ENCODE peak calls at places on chromosome 15, in eight cellular contexts. One of them, this sample, is unnamed.

GRCh38 chr15:63440265-63440648 is 58.6 kb upstream of the CA12 start:
- DNase-seq in AG04450: no peak
- DNase-seq in B cell: no peak
- DNase-seq in cardiac fibroblast: no peak
- DNase-seq in GM12864: no peak
- DNase-seq in WTC11: no peak
- DNase-seq in brain microvascular endothelial cell: no peak
- DNase-seq in fibroblast of mammary gland: no peak
- DNase-seq in this sample: no peak

GRCh38 chr15:85865070-85865684 is 70.5 kb upstream of the KLHL25 start:
- DNase-seq in AG04450: no peak
- DNase-seq in B cell: no peak
- DNase-seq in cardiac fibroblast: peak
- DNase-seq in GM12864: no peak
- DNase-seq in WTC11: peak
- DNase-seq in brain microvascular endothelial cell: peak
- DNase-seq in fibroblast of mammary gland: peak
- DNase-seq in this sample: no peak

GRCh38 chr15:23686466-23687142 is 501 bp downstream of the NDN start:
- DNase-seq in AG04450: no peak
- DNase-seq in B cell: no peak
- DNase-seq in cardiac fibroblast: peak
- DNase-seq in GM12864: no peak
- DNase-seq in WTC11: peak
- DNase-seq in brain microvascular endothelial cell: no peak
- DNase-seq in fibroblast of mammary gland: peak
- DNase-seq in this sample: no peak

GRCh38 chr15:85972805-85973540 is 106.7 kb upstream of the AGBL1 start:
- DNase-seq in AG04450: no peak
- DNase-seq in B cell: no peak
- DNase-seq in cardiac fibroblast: no peak
- DNase-seq in GM12864: no peak
- DNase-seq in WTC11: no peak
- DNase-seq in brain microvascular endothelial cell: no peak
- DNase-seq in fibroblast of mammary gland: no peak
- DNase-seq in this sample: no peak

GRCh38 chr15:60390931-60391501 is 6.8 kb downstream of the ANXA2 start:
- DNase-seq in AG04450: no peak
- DNase-seq in B cell: no peak
- DNase-seq in cardiac fibroblast: peak
- DNase-seq in GM12864: no peak
- DNase-seq in WTC11: no peak
- DNase-seq in brain microvascular endothelial cell: peak
- DNase-seq in fibroblast of mammary gland: peak
- DNase-seq in this sample: peak

GRCh38 chr15:41513282-41514227 is at the start of gene LTK:
- DNase-seq in AG04450: no peak
- DNase-seq in B cell: no peak
- DNase-seq in cardiac fibroblast: no peak
- DNase-seq in GM12864: no peak
- DNase-seq in WTC11: peak
- DNase-seq in brain microvascular endothelial cell: no peak
- DNase-seq in fibroblast of mammary gland: no peak
- DNase-seq in this sample: no peak

GRCh38 chr15:63942486-63943365 is 103.6 kb downstream of the DAPK2 start:
- DNase-seq in AG04450: no peak
- DNase-seq in B cell: no peak
- DNase-seq in cardiac fibroblast: no peak
- DNase-seq in GM12864: no peak
- DNase-seq in WTC11: peak
- DNase-seq in brain microvascular endothelial cell: no peak
- DNase-seq in fibroblast of mammary gland: no peak
- DNase-seq in this sample: no peak

GRCh38 chr15:62343397-62343796 is 178.3 kb upstream of the C2CD4B start:
- DNase-seq in AG04450: no peak
- DNase-seq in B cell: no peak
- DNase-seq in cardiac fibroblast: no peak
- DNase-seq in GM12864: no peak
- DNase-seq in WTC11: no peak
- DNase-seq in brain microvascular endothelial cell: no peak
- DNase-seq in fibroblast of mammary gland: no peak
- DNase-seq in this sample: no peak

GRCh38 chr15:92178908-92179307 is 214.8 kb upstream of the ST8SIA2 start:
- DNase-seq in AG04450: no peak
- DNase-seq in B cell: no peak
- DNase-seq in cardiac fibroblast: no peak
- DNase-seq in GM12864: no peak
- DNase-seq in WTC11: no peak
- DNase-seq in brain microvascular endothelial cell: no peak
- DNase-seq in fibroblast of mammary gland: no peak
- DNase-seq in this sample: no peak

GRCh38 chr15:40048155-40048792 is 9.3 kb upstream of the SRP14 start:
- DNase-seq in AG04450: no peak
- DNase-seq in B cell: no peak
- DNase-seq in cardiac fibroblast: no peak
- DNase-seq in GM12864: no peak
- DNase-seq in WTC11: no peak
- DNase-seq in brain microvascular endothelial cell: no peak
- DNase-seq in fibroblast of mammary gland: no peak
- DNase-seq in this sample: no peak

GRCh38 chr15:24761704-24762302 is 86.2 kb downstream of the NPAP1 start:
- DNase-seq in AG04450: no peak
- DNase-seq in B cell: no peak
- DNase-seq in cardiac fibroblast: peak
- DNase-seq in GM12864: no peak
- DNase-seq in WTC11: no peak
- DNase-seq in brain microvascular endothelial cell: no peak
- DNase-seq in fibroblast of mammary gland: peak
- DNase-seq in this sample: no peak
- TF ChIP-seq CTCF in AG04450: peak
- TF ChIP-seq CTCF in B cell: no peak
- TF ChIP-seq CTCF in cardiac fibroblast: peak
- TF ChIP-seq CTCF in GM12864: no peak
- TF ChIP-seq CTCF in WTC11: no peak
- TF ChIP-seq CTCF in brain microvascular endothelial cell: peak
- TF ChIP-seq CTCF in fibroblast of mammary gland: peak
- TF ChIP-seq CTCF in this sample: peak

GRCh38 chr15:72935521-72935920 is 116.7 kb upstream of the NEO1 start:
- DNase-seq in AG04450: no peak
- DNase-seq in B cell: no peak
- DNase-seq in cardiac fibroblast: no peak
- DNase-seq in GM12864: no peak
- DNase-seq in WTC11: no peak
- DNase-seq in brain microvascular endothelial cell: no peak
- DNase-seq in fibroblast of mammary gland: no peak
- DNase-seq in this sample: no peak
- TF ChIP-seq CTCF in AG04450: no peak
- TF ChIP-seq CTCF in B cell: no peak
- TF ChIP-seq CTCF in cardiac fibroblast: no peak
- TF ChIP-seq CTCF in GM12864: no peak
- TF ChIP-seq CTCF in WTC11: no peak
- TF ChIP-seq CTCF in brain microvascular endothelial cell: no peak
- TF ChIP-seq CTCF in fibroblast of mammary gland: no peak
- TF ChIP-seq CTCF in this sample: no peak

DNA sequence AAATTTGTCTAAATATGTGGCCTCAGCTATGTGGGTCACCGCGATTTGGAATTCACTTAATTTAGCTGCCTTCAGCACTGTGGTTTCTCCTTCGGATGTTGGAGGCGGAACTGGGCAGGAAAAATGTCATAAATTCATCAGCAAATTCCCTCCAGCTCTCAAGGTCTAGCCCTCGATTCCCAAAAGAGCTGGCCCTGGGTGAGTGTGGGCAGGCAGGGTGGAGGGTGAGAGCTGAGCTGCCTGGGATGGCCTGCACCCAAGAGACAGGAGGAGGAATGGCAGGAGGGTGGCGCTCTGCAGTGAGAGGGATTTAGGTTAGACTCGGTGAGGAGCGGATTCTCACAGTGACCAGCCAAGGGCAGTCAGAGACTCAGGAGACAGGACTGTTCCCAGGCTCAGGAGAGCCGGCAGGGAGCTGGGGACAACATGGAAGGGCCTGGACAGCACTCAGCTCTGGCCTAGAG is 57.1 kb downstream of the FEM1B start:
- DNase-seq in AG04450: no peak
- DNase-seq in B cell: no peak
- DNase-seq in cardiac fibroblast: peak
- DNase-seq in GM12864: no peak
- DNase-seq in WTC11: no peak
- DNase-seq in brain microvascular endothelial cell: peak
- DNase-seq in fibroblast of mammary gland: peak
- DNase-seq in this sample: no peak
- TF ChIP-seq CTCF in AG04450: no peak
- TF ChIP-seq CTCF in B cell: no peak
- TF ChIP-seq CTCF in cardiac fibroblast: no peak
- TF ChIP-seq CTCF in GM12864: no peak
- TF ChIP-seq CTCF in WTC11: no peak
- TF ChIP-seq CTCF in brain microvascular endothelial cell: peak
- TF ChIP-seq CTCF in fibroblast of mammary gland: no peak
- TF ChIP-seq CTCF in this sample: no peak

DNA sequence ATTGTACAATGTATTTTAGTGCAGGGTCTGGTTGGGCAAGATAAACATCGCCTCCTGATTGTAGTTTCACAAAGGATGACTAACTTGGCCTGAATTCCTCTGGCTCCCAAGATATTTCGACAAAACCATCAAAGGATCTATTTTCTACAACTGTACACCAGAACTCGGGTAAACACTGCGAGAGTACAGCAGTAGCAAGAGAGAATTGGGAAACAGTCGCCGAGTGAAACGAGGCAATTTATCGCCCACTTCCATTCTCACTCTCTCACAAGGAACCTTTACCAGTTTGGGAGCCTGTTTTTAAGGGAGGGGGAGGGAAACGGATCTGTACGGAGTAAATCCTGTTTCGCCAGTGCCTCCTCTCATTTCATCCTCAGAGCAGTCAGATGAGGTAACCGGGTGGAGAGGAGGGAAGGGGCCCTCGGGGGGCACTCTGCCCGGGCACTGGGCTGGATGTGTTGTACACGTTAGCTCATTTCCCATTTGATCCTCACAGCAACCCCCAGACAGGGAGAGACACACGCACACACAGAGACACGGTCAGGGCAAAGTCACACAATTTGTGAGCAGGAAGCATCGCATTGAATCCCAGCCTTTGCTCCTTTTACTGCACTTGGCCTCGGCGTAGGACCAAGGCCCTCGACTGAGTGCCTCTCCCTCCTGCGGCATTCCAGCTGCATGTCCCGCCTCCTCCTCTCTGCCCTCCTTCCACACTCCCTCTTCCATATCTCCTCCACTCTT is 120.1 kb downstream of the LIPC start:
- DNase-seq in AG04450: peak
- DNase-seq in B cell: no peak
- DNase-seq in cardiac fibroblast: peak
- DNase-seq in GM12864: no peak
- DNase-seq in WTC11: no peak
- DNase-seq in brain microvascular endothelial cell: peak
- DNase-seq in fibroblast of mammary gland: peak
- DNase-seq in this sample: no peak
- TF ChIP-seq CTCF in AG04450: no peak
- TF ChIP-seq CTCF in B cell: no peak
- TF ChIP-seq CTCF in cardiac fibroblast: no peak
- TF ChIP-seq CTCF in GM12864: no peak
- TF ChIP-seq CTCF in WTC11: no peak
- TF ChIP-seq CTCF in brain microvascular endothelial cell: no peak
- TF ChIP-seq CTCF in fibroblast of mammary gland: no peak
- TF ChIP-seq CTCF in this sample: no peak

DNA sequence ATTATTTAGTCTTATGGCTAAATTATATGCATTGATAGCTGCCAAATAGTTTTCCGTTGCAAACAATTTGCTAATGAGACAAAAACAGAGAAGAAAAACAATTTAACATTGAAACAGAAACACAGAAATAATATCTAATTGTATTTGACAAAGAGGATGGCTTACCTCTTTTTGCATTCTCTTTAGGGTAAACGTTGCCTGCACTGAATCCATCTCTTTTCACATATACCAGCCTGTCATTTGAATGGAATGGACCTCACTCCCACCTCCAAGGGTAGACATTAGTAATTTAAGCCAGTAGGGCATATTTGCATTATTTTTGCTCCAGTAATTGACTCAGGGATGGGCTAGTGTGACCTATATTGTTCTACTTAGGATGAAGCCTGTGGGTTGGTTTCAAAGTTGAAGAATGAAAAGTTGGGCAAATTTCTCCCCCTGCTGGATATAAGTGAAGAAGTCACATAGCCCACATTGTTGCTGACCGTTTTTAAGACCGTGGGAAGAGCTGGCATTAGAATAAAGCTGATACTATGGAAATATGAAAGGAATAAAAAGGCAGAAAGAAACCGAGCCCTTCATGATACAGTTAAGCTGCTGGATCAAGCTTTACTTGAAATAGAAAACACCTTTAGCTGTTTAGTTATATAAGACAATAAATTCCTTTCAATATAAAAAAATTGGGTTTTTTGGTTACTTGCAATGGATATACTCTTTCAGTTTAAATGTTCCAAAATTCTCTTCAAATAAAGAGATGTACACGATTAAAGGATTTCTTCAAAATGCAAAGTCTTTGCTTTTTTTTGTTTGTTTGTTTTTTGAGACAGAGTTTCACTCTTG is 26.9 kb downstream of the PIERCE2 start:
- DNase-seq in AG04450: peak
- DNase-seq in B cell: no peak
- DNase-seq in cardiac fibroblast: peak
- DNase-seq in GM12864: peak
- DNase-seq in WTC11: no peak
- DNase-seq in brain microvascular endothelial cell: peak
- DNase-seq in fibroblast of mammary gland: peak
- DNase-seq in this sample: no peak
- TF ChIP-seq CTCF in AG04450: peak
- TF ChIP-seq CTCF in B cell: peak
- TF ChIP-seq CTCF in cardiac fibroblast: peak
- TF ChIP-seq CTCF in GM12864: peak
- TF ChIP-seq CTCF in WTC11: no peak
- TF ChIP-seq CTCF in brain microvascular endothelial cell: peak
- TF ChIP-seq CTCF in fibroblast of mammary gland: peak
- TF ChIP-seq CTCF in this sample: peak

DNA sequence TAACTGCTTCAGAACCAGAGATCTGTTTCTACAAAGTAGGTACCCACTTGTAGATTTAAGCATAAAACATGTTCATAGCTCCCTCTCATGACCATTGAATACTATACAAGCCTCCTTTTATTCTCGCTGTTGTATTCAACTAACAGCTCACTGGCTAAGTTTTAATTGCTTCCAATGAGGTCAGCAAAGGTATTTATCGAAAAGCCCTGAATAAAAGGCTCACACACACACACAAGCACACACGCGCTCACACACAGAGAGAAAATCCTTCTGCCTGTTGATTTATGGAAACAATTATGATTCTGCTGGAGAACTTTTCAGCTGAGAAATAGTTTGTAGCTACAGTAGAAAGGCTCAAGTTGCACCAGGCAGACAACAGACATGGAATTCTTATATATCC is at the start of gene FGF7:
- DNase-seq in AG04450: peak
- DNase-seq in B cell: no peak
- DNase-seq in cardiac fibroblast: peak
- DNase-seq in GM12864: no peak
- DNase-seq in WTC11: no peak
- DNase-seq in brain microvascular endothelial cell: no peak
- DNase-seq in fibroblast of mammary gland: peak
- DNase-seq in this sample: no peak
- TF ChIP-seq CTCF in AG04450: peak
- TF ChIP-seq CTCF in B cell: no peak
- TF ChIP-seq CTCF in cardiac fibroblast: no peak
- TF ChIP-seq CTCF in GM12864: no peak
- TF ChIP-seq CTCF in WTC11: no peak
- TF ChIP-seq CTCF in brain microvascular endothelial cell: no peak
- TF ChIP-seq CTCF in fibroblast of mammary gland: peak
- TF ChIP-seq CTCF in this sample: no peak